ENCODE peak calls at places on chromosome 10, in seven cellular contexts. B, I, O, M, K, X and Q are unnamed samples.

GRCh38 chr10:122307669-122308486 is 36.8 kb downstream of the BTBD16 start:
- DNase-seq in M (peak; percentile 95), K (no peak), B (peak; percentile 68), I (no peak), X (peak; percentile 82), O (no peak), Q (peak; percentile 91)

GRCh38 chr10:126090911-126091728 is 194.8 kb downstream of the FANK1 start:
- DNase-seq in K (no peak), M (peak; percentile 81), I (no peak), O (no peak), X (no peak), B (no peak), Q (peak; percentile 97)

GRCh38 chr10:31158000-31158658 is 126.5 kb upstream of the ZNF438 start:
- DNase-seq in M (no peak), I (no peak), K (no peak), O (no peak), X (no peak), B (no peak), Q (peak; percentile 81)

GRCh38 chr10:110612629-110613028 is 31.5 kb upstream of the RBM20 start:
- DNase-seq in X (no peak), M (no peak), K (no peak), I (no peak), B (no peak), O (no peak), Q (no peak)

GRCh38 chr10:24202181-24202570 is 6.8 kb upstream of the KIAA1217 start:
- DNase-seq in I (no peak), O (no peak), X (no peak), K (peak; percentile 63), B (peak; percentile 71), M (no peak), Q (no peak)

GRCh38 chr10:88915781-88916180 is 35.7 kb downstream of the STAMBPL1 start:
- DNase-seq in X (peak; percentile 96), B (peak; percentile 82), K (no peak), I (no peak), O (no peak), M (no peak), Q (no peak)

GRCh38 chr10:76581685-76582084 is 1055.9 kb downstream of the KCNMA1 start:
- DNase-seq in O (no peak), B (no peak), K (no peak), X (no peak), M (no peak), I (no peak), Q (no peak)

GRCh38 chr10:126609566-126609965 is 60.9 kb downstream of the C10orf90 start:
- DNase-seq in K (no peak), X (no peak), B (no peak), M (no peak), O (no peak), I (no peak), Q (no peak)

GRCh38 chr10:22002531-22003110 is 909 bp downstream of the DNAJC1 start:
- DNase-seq in M (peak; percentile 81), B (peak; percentile 68), K (no peak), O (no peak), I (no peak), X (peak; percentile 79), Q (peak; percentile 63)

GRCh38 chr10:22345301-22346086 is at the start of gene SPAG6:
- DNase-seq in K (peak; percentile 90), O (peak; percentile 89), I (peak; percentile 51), M (peak; percentile 24), B (peak; percentile 81), X (peak; percentile 53), Q (no peak)

GRCh38 chr10:24446739-24447138 is 237.8 kb downstream of the KIAA1217 start:
- DNase-seq in K (no peak), I (no peak), M (peak; percentile 98), X (peak; percentile 12), B (no peak), O (no peak), Q (peak; percentile 98)

GRCh38 chr10:68440898-68441297 is 30.9 kb downstream of the DNA2 start:
- DNase-seq in M (no peak), K (no peak), I (no peak), O (no peak), B (no peak), X (no peak), Q (no peak)

GRCh38 chr10:129141492-129141891 is 325.5 kb upstream of the MGMT start:
- DNase-seq in X (no peak), K (no peak), I (no peak), O (no peak), M (no peak), B (no peak), Q (no peak)

GRCh38 chr10:23525406-23525805 is 86.5 kb downstream of the OTUD1 start:
- DNase-seq in M (peak; percentile 21), I (no peak), B (peak; percentile 9), X (peak; percentile 47), O (no peak), K (no peak), Q (peak; percentile 7)

GRCh38 chr10:36325815-36326214 is 683.7 kb upstream of the FZD8 start:
- DNase-seq in I (no peak), K (no peak), X (no peak), M (no peak), O (no peak), B (no peak), Q (no peak)

GRCh38 chr10:10520391-10521385 is 497.0 kb upstream of the CELF2 start:
- DNase-seq in K (no peak), O (no peak), M (no peak), I (no peak), B (no peak), X (no peak), Q (peak; percentile 48)

GRCh38 chr10:99387071-99387470 is 43.4 kb downstream of the GOT1 start:
- DNase-seq in X (no peak), I (no peak), K (no peak), M (no peak), B (no peak), O (no peak), Q (no peak)

GRCh38 chr10:123014772-123015171 is 6.0 kb downstream of the ACADSB start:
- DNase-seq in I (no peak), O (no peak), X (no peak), K (no peak), B (no peak), M (no peak), Q (no peak)

GRCh38 chr10:56831681-56832080 is 470.6 kb upstream of the ZWINT start:
- DNase-seq in O (no peak), I (no peak), X (no peak), K (no peak), M (no peak), B (no peak), Q (no peak)

GRCh38 chr10:30057421-30057841 is 2.0 kb downstream of the JCAD start:
- DNase-seq in M (peak; percentile 47), I (no peak), X (peak; percentile 97), K (no peak), B (peak; percentile 45), O (no peak), Q (peak; percentile 40)

GRCh38 chr10:58512470-58513188 is at the start of gene BICC1:
- DNase-seq in K (peak; percentile 42), O (no peak), X (peak; percentile 26), B (peak; percentile 38), I (peak; percentile 48), M (peak; percentile 45), Q (peak; percentile 38)

GRCh38 chr10:24208661-24209420 is at the start of gene KIAA1217:
- DNase-seq in B (peak; percentile 87), M (peak; percentile 47), O (peak; percentile 63), I (peak; percentile 70), X (peak; percentile 42), K (peak; percentile 53), Q (peak; percentile 29)

GRCh38 chr10:62637249-62638061 is 167.1 kb upstream of the ADO start:
- DNase-seq in I (no peak), X (peak; percentile 29), M (peak; percentile 27), B (no peak), O (no peak), K (no peak), Q (peak; percentile 61)

GRCh38 chr10:22765660-22766547 is 51.5 kb upstream of the PIP4K2A start:
- DNase-seq in X (no peak), B (no peak), O (no peak), I (no peak), K (no peak), M (no peak), Q (no peak)

GRCh38 chr10:99595770-99596465 is 24.3 kb downstream of the SLC25A28 start:
- DNase-seq in I (peak; percentile 12), M (peak; percentile 64), O (peak; percentile 47), K (peak; percentile 46), B (peak; percentile 91), X (peak; percentile 71), Q (no peak)

GRCh38 chr10:131168238-131168875 is 143.2 kb downstream of the TCERG1L start:
- DNase-seq in I (no peak), K (peak; percentile 22), O (peak; percentile 37), M (no peak), B (no peak), X (no peak), Q (no peak)

GRCh38 chr10:102673235-102673634 is 29.0 kb downstream of the TRIM8 start:
- DNase-seq in K (no peak), B (no peak), I (no peak), O (no peak), M (no peak), X (no peak), Q (no peak)
- H2BK120ac ChIP-seq in K (no peak overlapping the region), B (no peak overlapping the region), I (no peak overlapping the region), O (no peak overlapping the region), M (no peak overlapping the region), X (no peak overlapping the region), Q (peak overlapping the region; percentile 67)

DNA sequence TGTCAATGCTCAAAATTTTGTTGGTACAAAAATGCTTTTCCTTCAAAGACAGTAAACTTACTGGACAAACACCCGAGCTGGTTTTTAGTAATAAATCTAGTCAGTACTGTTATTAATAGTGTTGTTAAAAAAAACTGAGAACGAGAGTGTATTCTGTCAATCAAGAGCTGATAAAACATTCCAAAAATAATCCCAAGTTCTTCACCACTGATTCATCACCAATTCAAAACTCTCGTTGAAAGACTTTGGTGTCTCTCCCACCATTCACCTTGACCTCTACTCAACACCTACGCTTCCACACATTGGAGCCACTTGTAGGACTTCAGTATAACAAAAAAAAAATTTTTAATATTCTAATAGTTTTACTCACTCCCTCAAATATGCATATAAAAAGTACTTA is 279.2 kb downstream of the PARD3 start:
- DNase-seq in B (no peak), K (no peak), O (no peak), I (no peak), M (no peak), X (no peak), Q (no peak)
- H2BK120ac ChIP-seq in B (peak overlapping the region; percentile 82), K (no peak overlapping the region), O (no peak overlapping the region), I (no peak overlapping the region), M (no peak overlapping the region), X (no peak overlapping the region), Q (no peak overlapping the region)

DNA sequence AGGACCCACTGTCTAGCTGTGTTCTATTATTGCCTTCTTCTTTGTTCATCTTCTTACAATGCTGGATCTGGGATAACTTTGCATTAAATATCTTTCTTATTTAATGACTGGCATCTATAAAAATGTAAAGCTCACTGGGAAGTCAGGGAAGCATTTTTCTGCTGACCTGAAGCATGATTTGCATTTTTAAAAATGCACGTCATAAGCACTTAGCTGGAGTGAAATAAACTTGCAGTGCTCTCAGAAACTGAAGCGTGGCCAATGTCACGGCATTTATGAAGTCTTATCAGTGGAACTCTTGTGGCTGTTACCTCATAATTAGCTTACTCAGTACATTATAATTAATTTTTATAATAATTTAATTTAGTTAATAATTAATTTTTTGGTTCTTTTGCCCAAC is 59.1 kb downstream of the FRMD4A start:
- DNase-seq in I (no peak), X (peak; percentile 53), M (no peak), K (no peak), O (no peak), B (no peak), Q (peak; percentile 46)
- H2BK120ac ChIP-seq in I (no peak overlapping the region), X (no peak overlapping the region), M (no peak overlapping the region), K (no peak overlapping the region), O (no peak overlapping the region), B (no peak overlapping the region), Q (no peak overlapping the region)

GRCh38 chr10:14500172-14500765 is 169.5 kb upstream of the FRMD4A start:
- DNase-seq in X (no peak), K (no peak), M (peak; percentile 47), I (no peak), B (no peak), O (no peak), Q (no peak)
- H2BK120ac ChIP-seq in X (no peak overlapping the region), K (no peak overlapping the region), M (no peak overlapping the region), I (no peak overlapping the region), B (no peak overlapping the region), O (no peak overlapping the region), Q (no peak overlapping the region)